ENCODE peak calls at places on chromosomes 1 and 21, in four cellular contexts. Y, A, R and E are unnamed samples.

GRCh38 chr21:36419241-36419640 is 34.0 kb downstream of the CHAF1B start:
- DNase-seq in Y (no peak), A (no peak), R (no peak), E (no peak)

GRCh38 chr1:183281553-183282091 is 95.6 kb downstream of the LAMC2 start:
- DNase-seq in Y (peak), A (peak), R (peak), E (peak)

GRCh38 chr1:203996126-203996525 is 76.8 kb upstream of the SOX13 start:
- DNase-seq in Y (no peak), A (no peak), R (no peak), E (no peak)

GRCh38 chr1:53338410-53338809 is 10.5 kb upstream of the LRP8 start:
- DNase-seq in Y (no peak), A (no peak), R (no peak), E (no peak)

GRCh38 chr1:176745945-176746344 is 283.0 kb downstream of the PAPPA2 start:
- DNase-seq in Y (no peak), A (no peak), R (no peak), E (no peak)

GRCh38 chr21:42124826-42125570 is 53.9 kb downstream of the UMODL1 start:
- DNase-seq in Y (no peak), A (no peak), R (no peak), E (no peak)

GRCh38 chr1:156468693-156469345 is 31.8 kb downstream of the MEF2D start:
- DNase-seq in Y (no peak), A (no peak), R (no peak), E (no peak)

GRCh38 chr1:227112538-227112937 is 172.4 kb downstream of the COQ8A start:
- DNase-seq in Y (no peak), A (no peak), R (no peak), E (no peak)

GRCh38 chr1:228798548-228798947 is 63.3 kb downstream of the RHOU start:
- DNase-seq in Y (no peak), A (no peak), R (no peak), E (no peak)

GRCh38 chr1:31133368-31133767 is 67.9 kb upstream of the PUM1 start:
- DNase-seq in Y (no peak), A (no peak), R (no peak), E (no peak)

GRCh38 chr1:238340989-238341388 is 450.3 kb upstream of the ZP4 start:
- DNase-seq in Y (no peak), A (no peak), R (no peak), E (no peak)

GRCh38 chr21:45555557-45556301 is 13.5 kb upstream of the SLC19A1 start:
- DNase-seq in Y (no peak), A (peak), R (peak), E (peak)

GRCh38 chr1:27563407-27564263 is 40.3 kb downstream of the AHDC1 start:
- DNase-seq in Y (no peak), A (peak), R (no peak), E (peak)

GRCh38 chr1:228646717-228647522 is 88.4 kb upstream of the RHOU start:
- DNase-seq in Y (no peak), A (peak), R (no peak), E (peak)

GRCh38 chr1:11648039-11648438 is 6.2 kb downstream of the FBXO2 start:
- DNase-seq in Y (no peak), A (peak), R (no peak), E (peak)

GRCh38 chr21:41164981-41165650 is 2.8 kb upstream of the BACE2 start:
- DNase-seq in Y (no peak), A (no peak), R (no peak), E (no peak)